ENCODE peak calls at places on chromosomes 16 and 17, in five cellular contexts. H, R, N, G and O are unnamed samples.

GRCh38 chr16:70156207-70156978 is 17.2 kb upstream of the CLEC18C start:
- DNase-seq in H (no peak), R (no peak), N (peak; percentile 18), G (no peak), O (no peak)

GRCh38 chr17:49576121-49576905 is 642 bp downstream of the NXPH3 start:
- DNase-seq in H (no peak), R (no peak), N (peak; percentile 63), G (no peak), O (no peak)

GRCh38 chr16:14658063-14658462 is 25.3 kb downstream of the BFAR start:
- DNase-seq in H (no peak), R (no peak), N (no peak), G (no peak), O (no peak)

GRCh38 chr17:48046296-48046695 is 1.9 kb upstream of the NFE2L1 start:
- DNase-seq in H (no peak), R (no peak), N (no peak), G (no peak), O (no peak)

GRCh38 chr16:85753559-85753958 is 2.7 kb upstream of the C16orf74 start:
- DNase-seq in H (no peak), R (no peak), N (no peak), G (no peak), O (no peak)

GRCh38 chr16:8716592-8716991 is 42.2 kb downstream of the ABAT start:
- DNase-seq in H (no peak), R (no peak), N (peak; percentile 45), G (no peak), O (no peak)

GRCh38 chr17:49482144-49482817 is 12.8 kb upstream of the NGFR start:
- DNase-seq in H (no peak), R (no peak), N (no peak), G (no peak), O (no peak)

GRCh38 chr16:84266451-84266850 is 26.6 kb upstream of the KCNG4 start:
- DNase-seq in H (no peak), R (no peak), N (peak; percentile 69), G (no peak), O (no peak)

GRCh38 chr17:4230142-4230541 is 33.6 kb downstream of the ANKFY1 start:
- DNase-seq in H (peak; percentile 97), R (no peak), N (peak; percentile 90), G (no peak), O (no peak)

GRCh38 chr17:17502741-17503565 is 6.8 kb upstream of the RASD1 start:
- DNase-seq in H (no peak), R (no peak), N (no peak), G (peak; percentile 3), O (no peak)

GRCh38 chr17:79841369-79842135 is 2.3 kb upstream of the CBX4 start:
- DNase-seq in H (no peak), R (no peak), N (no peak), G (no peak), O (no peak)

GRCh38 chr17:75684249-75684648 is 17.1 kb downstream of the SAP30BP start:
- DNase-seq in H (no peak), R (no peak), N (no peak), G (no peak), O (no peak)

GRCh38 chr16:68070811-68071546 is 14.2 kb upstream of the NFATC3 start:
- DNase-seq in H (no peak), R (no peak), N (no peak), G (no peak), O (no peak)

GRCh38 chr16:23907457-23907902 is 71.7 kb downstream of the PRKCB start:
- DNase-seq in H (no peak), R (no peak), N (no peak), G (no peak), O (no peak)

GRCh38 chr16:80993293-80993691 is 13.4 kb downstream of the CMC2 start:
- DNase-seq in H (peak; percentile 54), R (no peak), N (peak; percentile 28), G (no peak), O (no peak)

GRCh38 chr16:59274141-59274540 is 540.0 kb upstream of the GOT2 start:
- DNase-seq in H (no peak), R (no peak), N (no peak), G (no peak), O (no peak)

GRCh38 chr17:8868529-8868951 is 1.1 kb upstream of the PIK3R6 start:
- DNase-seq in H (no peak), R (no peak), N (no peak), G (no peak), O (no peak)

GRCh38 chr16:3530371-3530914 is 29.6 kb downstream of the CLUAP1 start:
- DNase-seq in H (no peak), R (no peak), N (no peak), G (no peak), O (no peak)